ENCODE peak calls at places on chromosomes 13 and 19, in ten cellular contexts. T is ovary, K is gastrocnemius medialis, H is sigmoid colon, R is testis, W is uterus, Q is IMR-90, O is breast epithelium, Y is NB4, X is body of pancreas. N is an unnamed sample.

GRCh38 chr13:20831254-20831653 is 57.5 kb upstream of the EEF1AKMT1 start:
- DNase-seq in T (no peak), K (no peak), H (no peak), R (no peak), W (no peak), Q (no peak), O (no peak), Y (no peak), X (no peak), N (no peak)

GRCh38 chr13:31093145-31093885 is 68.4 kb downstream of the HSPH1 start:
- DNase-seq in T (no peak), K (no peak), H (no peak), R (no peak), W (no peak), Q (no peak), O (no peak), Y (no peak), X (no peak), N (no peak)

GRCh38 chr19:16654151-16654550 is 5.8 kb downstream of the SMIM7 start:
- DNase-seq in T (no peak), K (no peak), H (no peak), R (peak), W (no peak), Q (no peak), O (no peak), Y (peak), X (no peak), N (no peak)

GRCh38 chr19:2274937-2275535 is 6.9 kb downstream of the PEAK3 start:
- DNase-seq in T (peak), K (no peak), H (peak), R (peak), W (no peak), Q (peak), O (no peak), Y (peak), X (peak), N (peak)

GRCh38 chr13:23572836-23573235 is 2.6 kb downstream of the TNFRSF19 start:
- DNase-seq in T (no peak), K (no peak), H (no peak), R (no peak), W (no peak), Q (no peak), O (no peak), Y (no peak), X (no peak), N (no peak)

GRCh38 chr19:1935484-1936208 is 5.3 kb upstream of the CSNK1G2 start:
- DNase-seq in T (no peak), K (peak), H (no peak), R (peak), W (no peak), Q (peak), O (no peak), Y (peak), X (peak), N (no peak)

GRCh38 chr19:36032251-36033104 is at the start of gene CLIP3:
- DNase-seq in T (peak), K (no peak), H (peak), R (peak), W (peak), Q (peak), O (no peak), Y (no peak), X (no peak), N (no peak)

GRCh38 chr13:22154041-22154440 is 483.2 kb downstream of the FGF9 start:
- DNase-seq in T (no peak), K (no peak), H (no peak), R (no peak), W (no peak), Q (no peak), O (no peak), Y (no peak), X (no peak), N (no peak)

GRCh38 chr19:33862991-33863390 is 66.3 kb downstream of the KCTD15 start:
- DNase-seq in T (no peak), K (no peak), H (no peak), R (no peak), W (no peak), Q (no peak), O (no peak), Y (no peak), X (no peak), N (no peak)

GRCh38 chr13:32988588-32989256 is 27.5 kb upstream of the KL start:
- DNase-seq in T (no peak), K (no peak), H (no peak), R (no peak), W (no peak), Q (no peak), O (no peak), Y (no peak), X (no peak), N (no peak)

GRCh38 chr13:85261757-85262346 is 537.4 kb downstream of the SLITRK6 start:
- DNase-seq in T (no peak), K (no peak), H (no peak), R (no peak), W (no peak), Q (peak), O (no peak), Y (peak), X (no peak), N (no peak)

GRCh38 chr19:55340144-55340783 is 588 bp downstream of the KMT5C start:
- DNase-seq in T (peak), K (no peak), H (no peak), R (no peak), W (no peak), Q (no peak), O (no peak), Y (peak), X (peak), N (no peak)

GRCh38 chr19:15300533-15301194 is 31.7 kb downstream of the BRD4 start:
- DNase-seq in T (no peak), K (no peak), H (no peak), R (no peak), W (no peak), Q (peak), O (no peak), Y (peak), X (no peak), N (no peak)

GRCh38 chr13:99380921-99381645 is 73.9 kb upstream of the GPR183 start:
- DNase-seq in T (no peak), K (no peak), H (peak), R (no peak), W (no peak), Q (peak), O (no peak), Y (no peak), X (no peak), N (no peak)

GRCh38 chr19:31378404-31378803 is 29.2 kb upstream of the TSHZ3 start:
- DNase-seq in T (peak), K (no peak), H (no peak), R (peak), W (peak), Q (peak), O (no peak), Y (no peak), X (peak), N (peak)

GRCh38 chr13:100922599-100922998 is 248.0 kb upstream of the TMTC4 start:
- DNase-seq in T (no peak), K (no peak), H (no peak), R (no peak), W (no peak), Q (peak), O (no peak), Y (no peak), X (no peak), N (no peak)

GRCh38 chr13:65595881-65596280 is 1634.3 kb downstream of the PCDH9 start:
- DNase-seq in T (no peak), K (no peak), H (no peak), R (no peak), W (no peak), Q (peak), O (no peak), Y (no peak), X (no peak), N (no peak)

GRCh38 chr19:41521860-41522555 is 54.0 kb upstream of the CEACAM21 start:
- DNase-seq in T (no peak), K (no peak), H (no peak), R (no peak), W (no peak), Q (no peak), O (no peak), Y (peak), X (no peak), N (no peak)

GRCh38 chr19:41870401-41870873 is 6.6 kb upstream of the CD79A start:
- DNase-seq in T (no peak), K (no peak), H (no peak), R (no peak), W (no peak), Q (peak), O (no peak), Y (no peak), X (no peak), N (no peak)

GRCh38 chr13:113633485-113633873 is 24.5 kb downstream of the ATP4B start:
- DNase-seq in T (no peak), K (no peak), H (peak), R (no peak), W (no peak), Q (no peak), O (peak), Y (no peak), X (no peak), N (no peak)

GRCh38 chr13:27622102-27622820 is 569 bp downstream of the POLR1D start:
- DNase-seq in T (no peak), K (no peak), H (no peak), R (peak), W (no peak), Q (peak), O (no peak), Y (no peak), X (peak), N (peak)

GRCh38 chr13:21929400-21929799 is 258.5 kb downstream of the FGF9 start:
- DNase-seq in T (no peak), K (no peak), H (no peak), R (no peak), W (no peak), Q (no peak), O (no peak), Y (no peak), X (no peak), N (no peak)

GRCh38 chr13:30884543-30884942 is 21.5 kb upstream of the MEDAG start:
- DNase-seq in T (no peak), K (no peak), H (no peak), R (no peak), W (no peak), Q (no peak), O (no peak), Y (peak), X (no peak), N (no peak)

GRCh38 chr13:34044041-34044440 is 226.1 kb downstream of the RFC3 start:
- DNase-seq in T (no peak), K (no peak), H (no peak), R (no peak), W (no peak), Q (no peak), O (no peak), Y (no peak), X (no peak), N (no peak)

GRCh38 chr19:33024398-33024797 is 40.3 kb downstream of the RHPN2 start:
- DNase-seq in T (no peak), K (no peak), H (no peak), R (no peak), W (no peak), Q (no peak), O (no peak), Y (no peak), X (no peak), N (no peak)

GRCh38 chr19:46204008-46204407 is 25.5 kb upstream of the IGFL1 start:
- DNase-seq in T (no peak), K (no peak), H (no peak), R (no peak), W (no peak), Q (no peak), O (no peak), Y (no peak), X (no peak), N (no peak)

GRCh38 chr13:21837841-21838551 is 167.1 kb downstream of the FGF9 start:
- DNase-seq in T (no peak), K (no peak), H (peak), R (no peak), W (peak), Q (peak), O (no peak), Y (no peak), X (no peak), N (no peak)

GRCh38 chr19:55606817-55607216 is 1.4 kb downstream of the ZNF865 start:
- DNase-seq in T (no peak), K (no peak), H (no peak), R (no peak), W (no peak), Q (no peak), O (no peak), Y (no peak), X (no peak), N (no peak)

GRCh38 chr13:43159007-43159406 is 135.6 kb downstream of the DNAJC15 start:
- DNase-seq in T (no peak), K (no peak), H (no peak), R (peak), W (no peak), Q (peak), O (no peak), Y (no peak), X (no peak), N (no peak)

GRCh38 chr19:12293771-12294307 is 844 bp downstream of the ZNF44 start:
- DNase-seq in T (peak), K (peak), H (peak), R (peak), W (peak), Q (peak), O (peak), Y (peak), X (peak), N (peak)

GRCh38 chr13:21060827-21061076 is 634 bp downstream of the LATS2 start:
- DNase-seq in T (no peak), K (no peak), H (no peak), R (no peak), W (peak), Q (no peak), O (no peak), Y (no peak), X (no peak), N (no peak)

GRCh38 chr13:36026556-36026955 is 104.6 kb downstream of the DCLK1 start:
- DNase-seq in T (no peak), K (no peak), H (no peak), R (no peak), W (no peak), Q (no peak), O (no peak), Y (no peak), X (no peak), N (no peak)

GRCh38 chr13:46355906-46356305 is 31.1 kb downstream of the RUBCNL start:
- DNase-seq in T (no peak), K (no peak), H (no peak), R (no peak), W (no peak), Q (no peak), O (no peak), Y (no peak), X (no peak), N (no peak)

GRCh38 chr19:49718511-49718910 is 27.6 kb downstream of the CPT1C start:
- DNase-seq in T (peak), K (no peak), H (no peak), R (no peak), W (no peak), Q (peak), O (no peak), Y (no peak), X (no peak), N (no peak)

GRCh38 chr13:82688400-82688999 is 1193.8 kb downstream of the SLITRK1 start:
- DNase-seq in T (no peak), K (no peak), H (no peak), R (no peak), W (no peak), Q (peak), O (no peak), Y (peak), X (no peak), N (no peak)

GRCh38 chr19:29810504-29810871 is 1.3 kb upstream of the CCNE1 start:
- DNase-seq in T (peak), K (no peak), H (no peak), R (peak), W (peak), Q (peak), O (peak), Y (peak), X (peak), N (peak)

GRCh38 chr13:110422913-110423688 is 116.0 kb downstream of the COL4A2 start:
- DNase-seq in T (no peak), K (no peak), H (no peak), R (no peak), W (no peak), Q (no peak), O (no peak), Y (peak), X (no peak), N (no peak)

GRCh38 chr13:33487575-33488243 is 202.2 kb upstream of the STARD13 start:
- DNase-seq in T (no peak), K (peak), H (no peak), R (peak), W (peak), Q (peak), O (no peak), Y (peak), X (peak), N (no peak)

GRCh38 chr19:13906525-13906904 is 514 bp downstream of the CC2D1A start:
- DNase-seq in T (no peak), K (no peak), H (no peak), R (peak), W (no peak), Q (no peak), O (no peak), Y (peak), X (peak), N (no peak)

DNA sequence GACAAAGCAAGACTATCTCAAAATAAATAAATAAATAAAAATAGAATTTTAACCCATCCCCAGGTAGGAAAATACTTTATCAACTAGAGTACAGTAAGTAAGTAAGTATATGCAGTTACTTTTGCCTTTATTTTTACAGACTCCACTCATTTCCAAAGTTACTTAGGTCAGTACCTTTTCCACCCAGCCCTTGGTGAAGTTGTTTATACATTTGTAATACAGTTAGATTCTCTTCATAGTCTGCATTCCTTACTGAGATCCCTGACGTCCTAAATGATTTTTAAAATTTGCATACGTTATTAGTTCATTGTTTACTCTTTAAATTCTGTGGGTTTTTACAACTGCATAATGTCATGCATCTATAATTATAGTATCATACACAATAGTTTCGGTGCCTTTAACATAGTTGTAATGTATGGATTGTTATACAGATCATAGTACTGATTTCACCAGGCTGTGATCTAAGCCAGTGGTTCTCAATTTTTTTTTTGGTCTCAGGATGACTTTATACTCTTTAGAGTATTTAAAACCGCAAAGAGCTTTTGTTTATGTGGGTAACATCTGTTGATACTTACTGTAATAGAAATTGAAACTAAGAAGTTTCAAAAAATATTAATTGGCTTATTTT is 10.4 kb downstream of the SETDB2 start:
- DNase-seq in T (no peak), K (no peak), H (no peak), R (no peak), W (no peak), Q (peak), O (no peak), Y (no peak), X (no peak), N (no peak)
- H3K4me3 ChIP-seq in T (no peak), K (no peak), H (peak), R (no peak), W (no peak), Q (peak), O (no peak), Y (no peak), X (no peak), N (no peak)

GRCh38 chr19:50795665-50796073 is 5.5 kb downstream of the ACP4 start:
- DNase-seq in T (no peak), K (no peak), H (no peak), R (no peak), W (no peak), Q (no peak), O (no peak), Y (peak), X (no peak), N (no peak)
- TF ChIP-seq POLR2A in T (no peak), K (no peak), H (no peak), R (no peak), W (no peak), Q (no peak), O (no peak), Y (peak), X (no peak), N (no peak)

GRCh38 chr13:51175001-51175400 is 47.2 kb upstream of the FAM124A start:
- DNase-seq in T (no peak), K (no peak), H (no peak), R (no peak), W (no peak), Q (no peak), O (no peak), Y (no peak), X (no peak), N (no peak)
- H3K4me3 ChIP-seq in T (no peak), K (no peak), H (no peak), R (no peak), W (no peak), Q (no peak), O (no peak), Y (no peak), X (no peak), N (no peak)

GRCh38 chr19:44747739-44748425 is 626 bp upstream of the BCL3 start:
- DNase-seq in T (peak), K (peak), H (peak), R (peak), W (peak), Q (peak), O (no peak), Y (peak), X (peak), N (peak)
- TF ChIP-seq POLR2A in T (no peak), K (peak), H (no peak), R (no peak), W (no peak), Q (peak), O (no peak), Y (no peak), X (no peak), N (no peak)

GRCh38 chr19:5290336-5291262 is 50.0 kb downstream of the PTPRS start:
- DNase-seq in T (no peak), K (no peak), H (no peak), R (no peak), W (no peak), Q (no peak), O (no peak), Y (no peak), X (no peak), N (no peak)
- H3K4me3 ChIP-seq in T (no peak), K (peak), H (peak), R (no peak), W (no peak), Q (no peak), O (peak), Y (no peak), X (no peak), N (peak)

GRCh38 chr19:38210458-38210987 is 13.5 kb downstream of the DPF1 start:
- DNase-seq in T (peak), K (peak), H (peak), R (peak), W (peak), Q (peak), O (no peak), Y (no peak), X (peak), N (peak)

GRCh38 chr19:38208571-38208970 is 15.5 kb downstream of the DPF1 start:
- DNase-seq in T (no peak), K (no peak), H (no peak), R (no peak), W (no peak), Q (no peak), O (no peak), Y (no peak), X (no peak), N (no peak)

GRCh38 chr19:38209152-38209551 is 14.9 kb downstream of the DPF1 start:
- DNase-seq in T (no peak), K (no peak), H (no peak), R (no peak), W (no peak), Q (no peak), O (no peak), Y (no peak), X (no peak), N (no peak)

GRCh38 chr19:38211206-38211605 is 12.8 kb downstream of the DPF1 start:
- DNase-seq in T (peak), K (no peak), H (no peak), R (no peak), W (no peak), Q (no peak), O (no peak), Y (no peak), X (no peak), N (no peak)

DNA sequence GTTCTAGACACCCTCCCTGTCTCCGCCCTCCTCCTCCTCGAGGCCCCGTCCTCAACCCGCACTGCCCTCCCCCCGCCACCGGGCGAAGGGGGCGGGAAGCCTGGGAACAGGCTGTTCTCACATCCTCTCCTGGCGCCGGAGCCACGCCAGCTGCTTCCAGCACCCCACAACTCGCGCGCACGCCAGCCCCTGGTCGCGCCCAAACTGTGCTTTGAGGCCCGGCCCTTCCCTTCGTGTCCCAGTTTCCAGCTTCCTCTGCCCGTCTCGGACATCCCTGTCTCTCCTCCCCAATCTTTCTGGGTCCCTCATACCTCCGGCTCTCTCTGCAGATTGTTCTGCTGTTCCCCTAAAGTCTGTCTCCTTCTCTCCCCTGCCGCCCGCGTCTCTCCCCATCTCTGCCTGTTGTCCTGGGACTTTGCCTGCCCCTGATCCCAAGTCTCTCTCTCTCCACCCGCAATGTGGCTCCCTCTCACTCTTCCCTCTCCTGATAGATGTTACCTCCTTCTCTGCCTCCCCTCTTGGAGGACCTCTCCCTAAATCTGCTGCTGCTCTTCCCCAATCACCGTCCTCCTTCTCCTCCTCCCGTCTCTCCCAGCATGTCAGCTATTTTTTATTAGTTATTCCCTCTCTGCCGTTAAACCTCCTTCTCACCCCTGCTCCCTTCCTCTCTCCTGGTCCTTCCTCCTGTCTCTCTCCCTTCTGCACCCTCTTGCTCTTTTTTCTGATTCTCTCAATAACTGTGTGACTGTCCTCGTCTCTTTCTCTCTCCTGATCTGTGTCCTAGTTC is 14.2 kb downstream of the DPF1 start:
- DNase-seq in T (peak), K (peak), H (peak), R (peak), W (peak), Q (peak), O (no peak), Y (no peak), X (peak), N (peak)
- TF ChIP-seq POLR2A in T (no peak), K (peak), H (no peak), R (no peak), W (peak), Q (no peak), O (no peak), Y (no peak), X (no peak), N (peak)

N was measured in tibial nerve.